ENCODE peak calls at places on chromosomes 13 and 19, in five cellular contexts. One of them, this sample, is unnamed. For H3K9me3 and H3K4me1, the result is how much of the 10 kb centered on the place peaks cover.

GRCh38 chr19:13092608-13093260 is 9.9 kb downstream of the LYL1 start:
- DNase-seq in sigmoid colon: no peak
- DNase-seq in A549: no peak
- DNase-seq in tibial nerve: no peak
- DNase-seq in transverse colon: no peak
- DNase-seq in this sample: no peak

GRCh38 chr13:92590503-92590908 is 636.1 kb upstream of the GPC6 start:
- DNase-seq in sigmoid colon: no peak
- DNase-seq in A549: no peak
- DNase-seq in tibial nerve: no peak
- DNase-seq in transverse colon: no peak
- DNase-seq in this sample: no peak

GRCh38 chr13:88248393-88248792 is 577.2 kb downstream of the SLITRK5 start:
- DNase-seq in sigmoid colon: no peak
- DNase-seq in A549: no peak
- DNase-seq in tibial nerve: no peak
- DNase-seq in transverse colon: no peak
- DNase-seq in this sample: no peak

GRCh38 chr19:17358395-17358794 is 18.7 kb downstream of the PLVAP start:
- DNase-seq in sigmoid colon: no peak
- DNase-seq in A549: peak
- DNase-seq in tibial nerve: no peak
- DNase-seq in transverse colon: no peak
- DNase-seq in this sample: no peak

GRCh38 chr13:46119883-46120614 is 15.2 kb upstream of the CPB2 start:
- DNase-seq in sigmoid colon: no peak
- DNase-seq in A549: peak
- DNase-seq in tibial nerve: no peak
- DNase-seq in transverse colon: no peak
- DNase-seq in this sample: no peak

GRCh38 chr19:18710986-18711751 is 27.7 kb downstream of the CRTC1 start:
- DNase-seq in sigmoid colon: peak
- DNase-seq in A549: no peak
- DNase-seq in tibial nerve: peak
- DNase-seq in transverse colon: no peak
- DNase-seq in this sample: no peak

GRCh38 chr13:52782486-52783448 is 43.1 kb upstream of the CNMD start:
- DNase-seq in sigmoid colon: no peak
- DNase-seq in A549: no peak
- DNase-seq in tibial nerve: no peak
- DNase-seq in transverse colon: no peak
- DNase-seq in this sample: no peak

GRCh38 chr13:99984463-99985242 is 3.1 kb downstream of the ZIC2 start:
- DNase-seq in sigmoid colon: no peak
- DNase-seq in A549: no peak
- DNase-seq in tibial nerve: no peak
- DNase-seq in transverse colon: no peak
- DNase-seq in this sample: peak

DNA sequence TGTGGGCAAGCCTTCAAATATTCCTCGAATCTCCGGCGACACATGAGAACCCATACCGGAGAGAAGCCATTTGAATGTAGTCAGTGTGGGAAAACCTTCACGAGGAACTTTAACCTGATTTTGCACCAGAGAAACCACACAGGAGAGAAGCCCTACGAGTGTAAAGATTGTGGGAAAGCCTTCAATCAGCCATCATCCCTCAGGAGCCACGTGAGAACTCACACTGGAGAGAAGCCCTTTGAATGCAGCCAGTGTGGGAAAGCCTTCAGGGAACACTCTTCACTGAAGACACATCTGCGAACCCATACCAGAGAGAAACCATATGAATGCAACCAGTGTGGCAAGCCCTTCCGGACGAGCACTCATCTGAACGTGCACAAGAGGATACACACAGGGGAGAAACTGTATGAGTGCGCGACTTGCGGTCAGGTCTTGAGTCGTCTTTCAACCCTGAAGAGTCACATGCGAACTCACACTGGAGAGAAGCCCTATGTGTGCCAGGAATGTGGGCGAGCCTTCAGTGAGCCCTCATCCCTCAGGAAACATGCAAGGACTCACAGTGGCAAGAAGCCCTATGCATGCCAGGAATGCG is 28.8 kb downstream of the ZNF333 start:
- DNase-seq in sigmoid colon: no peak
- DNase-seq in A549: no peak
- DNase-seq in tibial nerve: no peak
- DNase-seq in transverse colon: no peak
- DNase-seq in this sample: no peak
- H3K9me3 ChIP-seq in sigmoid colon: under half
- H3K9me3 ChIP-seq in A549: half or more
- H3K9me3 ChIP-seq in tibial nerve: half or more
- H3K9me3 ChIP-seq in transverse colon: half or more
- H3K9me3 ChIP-seq in this sample: under half

DNA sequence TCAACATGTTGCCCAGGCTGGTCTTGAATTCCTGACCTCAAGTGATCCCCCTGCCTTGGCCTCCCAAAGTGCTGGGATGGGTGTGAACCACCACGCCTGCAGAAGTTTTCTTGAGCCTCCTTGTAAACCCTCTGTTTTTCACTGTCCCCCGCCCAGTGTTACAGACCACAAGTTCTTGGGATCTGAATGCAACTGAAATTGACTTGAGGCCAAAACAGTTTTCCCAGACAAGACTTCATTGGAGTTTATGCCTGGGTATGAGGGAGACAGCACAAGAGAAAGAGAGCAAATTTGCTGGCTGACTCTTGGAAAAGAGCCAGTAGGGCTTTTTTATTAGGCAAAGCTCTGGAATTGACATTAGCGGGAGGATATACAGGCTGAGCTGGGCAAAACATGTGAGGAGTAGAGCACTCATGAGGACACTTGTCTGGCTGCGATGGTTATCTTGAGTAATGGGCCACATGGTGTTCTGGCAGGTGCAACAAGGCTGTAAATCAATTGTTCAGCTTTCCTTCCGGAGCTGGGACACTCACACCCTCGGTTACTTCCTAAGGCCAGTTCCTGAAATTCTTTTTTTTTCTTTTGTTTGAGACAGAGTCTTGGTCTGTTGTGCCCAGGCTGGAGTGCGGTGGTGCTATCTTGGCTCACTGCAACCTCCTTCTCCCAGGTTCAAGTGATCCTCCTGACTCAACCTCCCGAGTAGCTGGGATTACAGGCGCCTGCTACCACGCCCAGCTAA is 12.7 kb upstream of the HNRNPL start:
- DNase-seq in sigmoid colon: peak
- DNase-seq in A549: no peak
- DNase-seq in tibial nerve: peak
- DNase-seq in transverse colon: peak
- DNase-seq in this sample: no peak
- TF ChIP-seq EP300 in sigmoid colon: no peak
- TF ChIP-seq EP300 in A549: no peak
- TF ChIP-seq EP300 in tibial nerve: no peak
- TF ChIP-seq EP300 in transverse colon: peak
- TF ChIP-seq EP300 in this sample: no peak

GRCh38 chr13:24270639-24271131 is 38.7 kb upstream of the C1QTNF9 start:
- DNase-seq in sigmoid colon: peak
- DNase-seq in A549: no peak
- DNase-seq in tibial nerve: peak
- DNase-seq in transverse colon: peak
- DNase-seq in this sample: no peak

GRCh38 chr13:24271611-24272451 is 37.5 kb upstream of the C1QTNF9 start:
- DNase-seq in sigmoid colon: peak
- DNase-seq in A549: no peak
- DNase-seq in tibial nerve: peak
- DNase-seq in transverse colon: peak
- DNase-seq in this sample: peak

GRCh38 chr13:24269803-24270202 is 39.6 kb upstream of the C1QTNF9 start:
- DNase-seq in sigmoid colon: no peak
- DNase-seq in A549: no peak
- DNase-seq in tibial nerve: no peak
- DNase-seq in transverse colon: no peak
- DNase-seq in this sample: no peak

GRCh38 chr13:24272452-24273161 is 36.8 kb upstream of the C1QTNF9 start:
- DNase-seq in sigmoid colon: no peak
- DNase-seq in A549: no peak
- DNase-seq in tibial nerve: no peak
- DNase-seq in transverse colon: no peak
- DNase-seq in this sample: peak

GRCh38 chr13:24271231-24271610 is 38.2 kb upstream of the C1QTNF9 start:
- DNase-seq in sigmoid colon: no peak
- DNase-seq in A549: no peak
- DNase-seq in tibial nerve: no peak
- DNase-seq in transverse colon: no peak
- DNase-seq in this sample: no peak
- H3K4me1 ChIP-seq in sigmoid colon: under half
- H3K4me1 ChIP-seq in A549: under half
- H3K4me1 ChIP-seq in tibial nerve: half or more
- H3K4me1 ChIP-seq in transverse colon: under half
- H3K4me1 ChIP-seq in this sample: under half

GRCh38 chr19:29085630-29086029 is 127.3 kb downstream of the UQCRFS1 start:
- DNase-seq in sigmoid colon: no peak
- DNase-seq in A549: no peak
- DNase-seq in tibial nerve: no peak
- DNase-seq in transverse colon: no peak
- DNase-seq in this sample: no peak
- H3K9me3 ChIP-seq in sigmoid colon: under half
- H3K9me3 ChIP-seq in A549: under half
- H3K9me3 ChIP-seq in tibial nerve: under half
- H3K9me3 ChIP-seq in transverse colon: under half
- H3K9me3 ChIP-seq in this sample: under half

GRCh38 chr13:42107006-42107405 is 58.6 kb downstream of the DGKH start:
- DNase-seq in sigmoid colon: no peak
- DNase-seq in A549: no peak
- DNase-seq in tibial nerve: no peak
- DNase-seq in transverse colon: no peak
- DNase-seq in this sample: no peak

GRCh38 chr13:42099962-42100675 is 51.7 kb downstream of the DGKH start:
- DNase-seq in sigmoid colon: no peak
- DNase-seq in A549: no peak
- DNase-seq in tibial nerve: no peak
- DNase-seq in transverse colon: no peak
- DNase-seq in this sample: no peak

GRCh38 chr13:42102961-42103688 is 54.7 kb downstream of the DGKH start:
- DNase-seq in sigmoid colon: no peak
- DNase-seq in A549: no peak
- DNase-seq in tibial nerve: no peak
- DNase-seq in transverse colon: no peak
- DNase-seq in this sample: no peak

GRCh38 chr13:42101821-42102580 is 53.6 kb downstream of the DGKH start:
- DNase-seq in sigmoid colon: no peak
- DNase-seq in A549: no peak
- DNase-seq in tibial nerve: no peak
- DNase-seq in transverse colon: no peak
- DNase-seq in this sample: no peak
- TF ChIP-seq EP300 in sigmoid colon: no peak
- TF ChIP-seq EP300 in A549: no peak
- TF ChIP-seq EP300 in tibial nerve: no peak
- TF ChIP-seq EP300 in transverse colon: no peak
- TF ChIP-seq EP300 in this sample: no peak

GRCh38 chr13:35309711-35310110 is 166.8 kb downstream of the MAB21L1 start:
- DNase-seq in sigmoid colon: no peak
- DNase-seq in A549: no peak
- DNase-seq in tibial nerve: no peak
- DNase-seq in transverse colon: no peak
- DNase-seq in this sample: no peak
- H3K4me1 ChIP-seq in sigmoid colon: under half
- H3K4me1 ChIP-seq in A549: under half
- H3K4me1 ChIP-seq in tibial nerve: under half
- H3K4me1 ChIP-seq in transverse colon: under half
- H3K4me1 ChIP-seq in this sample: under half

GRCh38 chr19:6825076-6825774 is 52.7 kb downstream of the VAV1 start:
- DNase-seq in sigmoid colon: no peak
- DNase-seq in A549: no peak
- DNase-seq in tibial nerve: no peak
- DNase-seq in transverse colon: no peak
- DNase-seq in this sample: no peak
- H3K9me3 ChIP-seq in sigmoid colon: under half
- H3K9me3 ChIP-seq in A549: under half
- H3K9me3 ChIP-seq in tibial nerve: under half
- H3K9me3 ChIP-seq in transverse colon: under half
- H3K9me3 ChIP-seq in this sample: under half

This sample was measured in esophagus muscularis mucosa.